ENCODE peak calls at places on chromosomes 13 and 19, in four cellular contexts. T is activated CD4-positive, alpha-beta T cell treated with anti-CD3 and anti-CD28 coated beads for 24 hours; V is Daoy; M is stimulated activated CD4-positive, alpha-beta T cell treated with anti-CD3 and anti-CD28 coated beads, TNF-alpha, amount 100 ng/mL, for 4 hours. Z is an unnamed sample.
A peak's percentile ranks its signal among the peaks of the same experiment; 100 is the strongest.

GRCh38 chr19:46493236-46494114 is 2.2 kb downstream of the PNMA8B start:
- DNase-seq in V (no peak), T (no peak), M (no peak), Z (no peak)

GRCh38 chr13:106695139-106695538 is 127.2 kb upstream of the ARGLU1 start:
- DNase-seq in V (no peak), M (no peak), T (no peak), Z (no peak)

GRCh38 chr19:51593969-51594773 is 23.1 kb downstream of the ZNF175 start:
- DNase-seq in V (peak; percentile 99), T (peak; percentile 93), M (peak; percentile 86), Z (peak; percentile 95)

GRCh38 chr19:42512130-42512636 is 16.1 kb downstream of the CEACAM1 start:
- DNase-seq in V (no peak), T (no peak), M (no peak), Z (no peak)

GRCh38 chr13:100519626-100520025 is 69.0 kb downstream of the GGACT start:
- DNase-seq in V (no peak), T (no peak), M (no peak), Z (no peak)

GRCh38 chr19:41705393-41706174 is 2.8 kb upstream of the CEACAM5 start:
- DNase-seq in M (no peak), T (no peak), V (peak; percentile 51), Z (peak; percentile 7)

GRCh38 chr13:51861728-51862300 is at the start of gene CCDC70:
- DNase-seq in T (no peak), V (peak; percentile 55), M (no peak), Z (no peak)

GRCh38 chr13:37136633-37137032 is 31.2 kb upstream of the CSNK1A1L start:
- DNase-seq in V (no peak), M (no peak), T (no peak), Z (no peak)

GRCh38 chr13:30739646-30740642 is 4.6 kb downstream of the ALOX5AP start:
- DNase-seq in V (peak; percentile 71), T (peak; percentile 55), M (no peak), Z (no peak)

GRCh38 chr19:3844596-3844995 is 24.2 kb downstream of the ZFR2 start:
- DNase-seq in T (no peak), M (no peak), V (no peak), Z (no peak)

GRCh38 chr19:44747739-44748425 is 626 bp upstream of the BCL3 start:
- DNase-seq in T (no peak), M (peak; percentile 31), V (peak; percentile 71), Z (peak; percentile 52)

GRCh38 chr13:27130223-27131015 is 41.2 kb downstream of the USP12 start:
- DNase-seq in M (no peak), T (no peak), V (peak; percentile 6), Z (no peak)

GRCh38 chr13:47066261-47066660 is 169.4 kb upstream of the HTR2A start:
- DNase-seq in V (peak; percentile 1), M (no peak), T (no peak), Z (no peak)

GRCh38 chr19:55613930-55614710 is 8.7 kb downstream of the ZNF865 start:
- DNase-seq in V (no peak), T (no peak), M (no peak), Z (no peak)

GRCh38 chr13:35953537-35954206 is 177.5 kb downstream of the DCLK1 start:
- DNase-seq in T (no peak), V (peak; percentile 64), M (no peak), Z (peak; percentile 81)

GRCh38 chr19:20154636-20155035 is 12.4 kb upstream of the ZNF486 start:
- DNase-seq in V (no peak), T (no peak), M (no peak), Z (no peak)

GRCh38 chr13:91647361-91647970 is 249.0 kb downstream of the GPC5 start:
- DNase-seq in M (no peak), V (peak; percentile 0), T (no peak), Z (peak; percentile 66)

GRCh38 chr19:51368366-51369282 is at the start of gene CLDND2:
- DNase-seq in V (no peak), M (no peak), T (no peak), Z (no peak)

GRCh38 chr13:24671367-24672117 is 8.7 kb upstream of the ATP12A start:
- DNase-seq in M (no peak), T (no peak), V (peak; percentile 60), Z (peak; percentile 79)

GRCh38 chr13:91348906-91349435 is 1.5 kb downstream of the MIR17HG start:
- DNase-seq in V (peak; percentile 87), M (peak; percentile 92), T (peak; percentile 93), Z (peak; percentile 87)

GRCh38 chr13:98741741-98742435 is 10.6 kb downstream of the SLC15A1 start:
- DNase-seq in V (no peak), T (no peak), M (no peak), Z (peak; percentile 17)

GRCh38 chr13:101730420-101731000 is 278.0 kb downstream of the ITGBL1 start:
- DNase-seq in M (no peak), T (no peak), V (peak; percentile 35), Z (no peak)

GRCh38 chr19:4775627-4776152 is 15.8 kb upstream of the FEM1A start:
- DNase-seq in M (no peak), V (no peak), T (no peak), Z (no peak)

GRCh38 chr19:50046649-50047503 is 21.1 kb downstream of the ZNF473 start:
- DNase-seq in T (peak; percentile 38), V (peak; percentile 61), M (no peak), Z (peak; percentile 64)

GRCh38 chr13:43676320-43676719 is 110.5 kb downstream of the ENOX1 start:
- DNase-seq in V (no peak), T (no peak), M (no peak), Z (no peak)

GRCh38 chr13:113943821-113944565 is 29.9 kb downstream of the C13orf46 start:
- DNase-seq in T (no peak), V (no peak), M (no peak), Z (no peak)

GRCh38 chr13:110634558-110634957 is 19.2 kb downstream of the NAXD start:
- DNase-seq in M (no peak), V (peak; percentile 91), T (no peak), Z (peak; percentile 60)

GRCh38 chr13:86476656-86477055 is 677.4 kb upstream of the SLITRK6 start:
- DNase-seq in V (no peak), T (no peak), M (no peak), Z (no peak)

GRCh38 chr13:93673885-93674284 is 447.3 kb downstream of the GPC6 start:
- DNase-seq in M (no peak), T (no peak), V (no peak), Z (no peak)

GRCh38 chr13:88031980-88032562 is 360.9 kb downstream of the SLITRK5 start:
- DNase-seq in V (no peak), T (no peak), M (no peak), Z (no peak)

GRCh38 chr19:57672466-57672865 is 3.7 kb downstream of the ZSCAN4 start:
- DNase-seq in T (no peak), V (no peak), M (no peak), Z (no peak)

GRCh38 chr19:10419200-10419645 is 1.1 kb upstream of the PDE4A start:
- DNase-seq in T (no peak), V (peak; percentile 71), M (no peak), Z (no peak)

GRCh38 chr13:51101636-51102218 is 9.3 kb downstream of the C13orf42 start:
- DNase-seq in V (no peak), M (no peak), T (no peak), Z (no peak)

GRCh38 chr19:39428309-39429112 is 7.2 kb downstream of the RPS16 start:
- DNase-seq in M (no peak), T (no peak), V (peak; percentile 59), Z (no peak)

GRCh38 chr19:57850553-57851017 is 926 bp downstream of the ZNF587 start:
- DNase-seq in M (no peak), T (no peak), V (peak; percentile 47), Z (no peak)

GRCh38 chr19:45499196-45500180 is 1.2 kb downstream of the PPM1N start:
- DNase-seq in T (no peak), V (peak; percentile 75), M (no peak), Z (peak; percentile 23)

GRCh38 chr19:49920624-49921363 is 8.2 kb upstream of the ATF5 start:
- DNase-seq in V (no peak), M (no peak), T (no peak), Z (no peak)

Z was measured in SK-MEL-5.